ENCODE peak calls at places on chromosomes 2 and 18, in four cellular contexts. Y, P, M and W are unnamed samples.

GRCh38 chr2:62452701-62453449 is 53.1 kb downstream of the TMEM17 start:
- DNase-seq in Y (no peak), P (no peak), M (no peak), W (no peak)

GRCh38 chr2:200298015-200298414 is 8.5 kb upstream of the SPATS2L start:
- DNase-seq in Y (no peak), P (no peak), M (no peak), W (no peak)

GRCh38 chr2:47357475-47357874 is 45.5 kb upstream of the MSH2 start:
- DNase-seq in Y (peak), P (peak), M (no peak), W (no peak)

GRCh38 chr2:47904903-47905453 is 1.3 kb downstream of the FBXO11 start:
- DNase-seq in Y (no peak), P (no peak), M (peak), W (peak)

GRCh38 chr2:145094353-145094752 is 574.4 kb upstream of the ZEB2 start:
- DNase-seq in Y (peak), P (peak), M (no peak), W (no peak)

GRCh38 chr2:221429741-221430491 is 142.2 kb downstream of the EPHA4 start:
- DNase-seq in Y (peak), P (peak), M (peak), W (no peak)

GRCh38 chr2:151655663-151656398 is 78.4 kb downstream of the NEB start:
- DNase-seq in Y (no peak), P (no peak), M (peak), W (no peak)

GRCh38 chr2:120287183-120288015 is 34.7 kb downstream of the RALB start:
- DNase-seq in Y (peak), P (peak), M (no peak), W (peak)

GRCh38 chr18:44548291-44549221 is 132.1 kb upstream of the SETBP1 start:
- DNase-seq in Y (no peak), P (no peak), M (no peak), W (no peak)

GRCh38 chr2:143282684-143283083 is 153.5 kb downstream of the ARHGAP15 start:
- DNase-seq in Y (no peak), P (no peak), M (no peak), W (no peak)

GRCh38 chr18:48803518-48803917 is 147.2 kb downstream of the SMAD7 start:
- DNase-seq in Y (no peak), P (no peak), M (peak), W (no peak)

GRCh38 chr18:47986724-47987455 is 56.4 kb upstream of the SMAD2 start:
- DNase-seq in Y (no peak), P (no peak), M (no peak), W (no peak)

GRCh38 chr2:56587456-56587855 is 403.7 kb downstream of the CCDC85A start:
- DNase-seq in Y (no peak), P (no peak), M (no peak), W (no peak)

GRCh38 chr2:122135353-122135947 is 380.0 kb downstream of the TSN start:
- DNase-seq in Y (no peak), P (no peak), M (no peak), W (no peak)

GRCh38 chr2:19611491-19612332 is 253.3 kb upstream of the OSR1 start:
- DNase-seq in Y (peak), P (peak), M (no peak), W (no peak)

GRCh38 chr2:61335226-61335625 is 135.7 kb downstream of the USP34 start:
- DNase-seq in Y (no peak), P (no peak), M (no peak), W (no peak)

GRCh38 chr2:15246870-15247269 is 314.3 kb downstream of the NBAS start:
- DNase-seq in Y (no peak), P (no peak), M (no peak), W (peak)

GRCh38 chr2:214315324-214315723 is 95.5 kb upstream of the VWC2L start:
- DNase-seq in Y (no peak), P (no peak), M (no peak), W (no peak)

GRCh38 chr2:174035117-174035516 is 69.9 kb upstream of the SP3 start:
- DNase-seq in Y (peak), P (peak), M (no peak), W (no peak)

GRCh38 chr2:204731996-204732395 is 186.7 kb downstream of the PARD3B start:
- DNase-seq in Y (no peak), P (peak), M (no peak), W (no peak)

GRCh38 chr2:118274841-118275510 is 186.7 kb downstream of the INSIG2 start:
- DNase-seq in Y (no peak), P (no peak), M (no peak), W (no peak)
- TF ChIP-seq CTCF in Y (no peak), P (no peak), M (no peak), W (no peak)

GRCh38 chr2:9660154-9660553 is 29.4 kb upstream of the YWHAQ start:
- DNase-seq in Y (no peak), P (no peak), M (no peak), W (no peak)
- TF ChIP-seq CTCF in Y (no peak), P (no peak), M (no peak), W (no peak)

GRCh38 chr2:127025357-127026062 is 81.4 kb downstream of the BIN1 start:
- DNase-seq in Y (peak), P (peak), M (peak), W (peak)
- TF ChIP-seq CTCF in Y (peak), P (peak), M (no peak), W (no peak)

DNA sequence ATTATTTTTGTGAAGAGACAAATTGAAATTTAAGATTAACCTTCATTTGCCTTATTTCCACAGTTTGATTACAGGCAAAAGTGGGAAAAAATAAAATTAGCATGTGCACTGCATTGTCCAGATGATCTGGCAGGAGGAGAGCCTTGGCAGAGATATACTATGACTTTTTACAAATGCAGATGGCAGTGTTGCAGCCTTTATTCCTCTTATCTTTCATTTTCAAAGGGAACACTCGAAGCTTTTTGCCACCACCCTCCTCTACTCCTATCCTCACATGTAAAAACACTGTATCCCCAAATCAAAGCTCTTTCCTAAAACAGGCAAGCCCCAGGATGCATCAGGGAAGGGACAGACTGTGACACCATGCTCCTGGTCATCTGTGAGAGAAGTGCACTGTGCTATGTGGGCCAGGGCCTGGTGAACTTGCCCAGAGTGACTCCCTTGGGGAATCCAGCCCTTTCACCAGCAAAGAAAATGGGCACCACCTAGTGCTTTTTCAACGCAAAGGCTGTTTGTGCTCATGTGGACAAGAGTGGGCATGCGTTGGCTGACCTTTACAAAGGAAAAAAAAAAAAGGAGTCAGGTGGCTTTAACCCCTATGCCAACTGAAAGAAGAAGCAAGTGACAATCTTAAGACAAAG is 74.7 kb upstream of the ETAA1 start:
- DNase-seq in Y (peak), P (peak), M (no peak), W (peak)
- TF ChIP-seq CTCF in Y (peak), P (peak), M (no peak), W (no peak)

GRCh38 chr2:188675391-188676011 is 298.7 kb upstream of the COL3A1 start:
- DNase-seq in Y (peak), P (peak), M (no peak), W (no peak)

GRCh38 chr2:188678921-188679320 is 295.3 kb upstream of the COL3A1 start:
- DNase-seq in Y (no peak), P (peak), M (no peak), W (no peak)

GRCh38 chr2:188677182-188677581 is 297.0 kb upstream of the COL3A1 start:
- DNase-seq in Y (no peak), P (peak), M (no peak), W (no peak)

GRCh38 chr2:188676012-188676405 is 298.2 kb upstream of the COL3A1 start:
- DNase-seq in Y (no peak), P (peak), M (no peak), W (no peak)
- TF ChIP-seq CTCF in Y (no peak), P (no peak), M (no peak), W (no peak)

GRCh38 chr2:207528980-207529329 is 807 bp upstream of the CREB1 start:
- DNase-seq in Y (peak), P (no peak), M (peak), W (no peak)
- TF ChIP-seq CTCF in Y (no peak), P (peak), M (no peak), W (no peak)

DNA sequence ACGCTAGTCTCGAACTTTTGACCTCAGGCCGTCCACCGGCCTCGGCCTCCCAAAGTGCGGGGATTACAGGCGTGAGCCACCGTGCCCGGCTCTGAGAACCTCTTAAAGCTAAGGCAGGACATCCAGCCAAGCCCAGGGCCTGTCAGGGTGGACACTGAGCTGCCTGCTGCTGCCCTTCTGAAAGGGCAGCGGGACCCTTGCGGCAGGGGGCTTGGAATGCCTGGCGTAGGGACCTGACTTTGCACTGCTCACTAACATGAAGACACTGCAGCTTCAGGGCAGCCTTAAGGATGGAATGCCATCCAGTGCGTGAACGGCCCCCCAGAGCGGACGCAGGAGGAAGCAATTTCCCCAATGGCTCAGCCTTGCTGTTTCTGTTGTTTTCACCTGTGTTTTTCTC is 9.0 kb downstream of the CYS1 start:
- DNase-seq in Y (no peak), P (no peak), M (no peak), W (no peak)
- TF ChIP-seq CTCF in Y (no peak), P (no peak), M (no peak), W (no peak)